ENCODE peak calls at places on chromosomes 3 and 15, in eight cellular contexts. One of them, this sample, is unnamed.

GRCh38 chr3:119990888-119991287 is 103.4 kb downstream of the GSK3B start:
- DNase-seq in AG04450: peak; percentile 6
- DNase-seq in GM13976: no peak
- DNase-seq in ovary: no peak
- DNase-seq in PC-3: peak; percentile 37
- DNase-seq in AG10803: peak; percentile 23
- DNase-seq in tibial artery: no peak
- DNase-seq in endodermal cell: no peak
- DNase-seq in this sample: no peak

GRCh38 chr3:184262166-184262926 is 993 bp upstream of the CAMK2N2 start:
- DNase-seq in AG04450: no peak
- DNase-seq in GM13976: no peak
- DNase-seq in ovary: no peak
- DNase-seq in PC-3: no peak
- DNase-seq in AG10803: no peak
- DNase-seq in tibial artery: no peak
- DNase-seq in endodermal cell: peak; percentile 62
- DNase-seq in this sample: no peak

GRCh38 chr3:56484525-56485024 is 16.3 kb upstream of the ERC2 start:
- DNase-seq in AG04450: no peak
- DNase-seq in GM13976: no peak
- DNase-seq in ovary: no peak
- DNase-seq in PC-3: no peak
- DNase-seq in AG10803: no peak
- DNase-seq in tibial artery: no peak
- DNase-seq in endodermal cell: no peak
- DNase-seq in this sample: no peak

GRCh38 chr3:188468196-188468595 is 314.2 kb downstream of the LPP start:
- DNase-seq in AG04450: no peak
- DNase-seq in GM13976: no peak
- DNase-seq in ovary: no peak
- DNase-seq in PC-3: peak; percentile 29
- DNase-seq in AG10803: peak; percentile 49
- DNase-seq in tibial artery: no peak
- DNase-seq in endodermal cell: no peak
- DNase-seq in this sample: no peak

GRCh38 chr15:39591141-39591895 is 10.4 kb downstream of the THBS1 start:
- DNase-seq in AG04450: no peak
- DNase-seq in GM13976: no peak
- DNase-seq in ovary: no peak
- DNase-seq in PC-3: peak; percentile 1
- DNase-seq in AG10803: peak; percentile 86
- DNase-seq in tibial artery: no peak
- DNase-seq in endodermal cell: no peak
- DNase-seq in this sample: no peak

GRCh38 chr3:190319660-190320059 is 2.6 kb downstream of the CLDN1 start:
- DNase-seq in AG04450: no peak
- DNase-seq in GM13976: no peak
- DNase-seq in ovary: no peak
- DNase-seq in PC-3: peak; percentile 97
- DNase-seq in AG10803: no peak
- DNase-seq in tibial artery: no peak
- DNase-seq in endodermal cell: no peak
- DNase-seq in this sample: no peak

GRCh38 chr3:185253645-185254410 is at the start of gene EHHADH:
- DNase-seq in AG04450: no peak
- DNase-seq in GM13976: peak; percentile 80
- DNase-seq in ovary: peak; percentile 58
- DNase-seq in PC-3: peak; percentile 83
- DNase-seq in AG10803: peak; percentile 63
- DNase-seq in tibial artery: peak; percentile 60
- DNase-seq in endodermal cell: peak; percentile 84
- DNase-seq in this sample: peak; percentile 47

GRCh38 chr3:49133226-49133951 is 539 bp upstream of the LAMB2 start:
- DNase-seq in AG04450: peak; percentile 69
- DNase-seq in GM13976: no peak
- DNase-seq in ovary: peak; percentile 86
- DNase-seq in PC-3: peak; percentile 90
- DNase-seq in AG10803: peak; percentile 91
- DNase-seq in tibial artery: peak; percentile 90
- DNase-seq in endodermal cell: peak; percentile 92
- DNase-seq in this sample: peak; percentile 55

GRCh38 chr3:195385526-195385925 is 57.3 kb downstream of the ACAP2 start:
- DNase-seq in AG04450: no peak
- DNase-seq in GM13976: no peak
- DNase-seq in ovary: no peak
- DNase-seq in PC-3: peak; percentile 56
- DNase-seq in AG10803: peak; percentile 46
- DNase-seq in tibial artery: no peak
- DNase-seq in endodermal cell: peak; percentile 56
- DNase-seq in this sample: no peak

GRCh38 chr3:61237858-61238257 is 13.4 kb downstream of the FHIT start:
- DNase-seq in AG04450: no peak
- DNase-seq in GM13976: no peak
- DNase-seq in ovary: no peak
- DNase-seq in PC-3: no peak
- DNase-seq in AG10803: no peak
- DNase-seq in tibial artery: no peak
- DNase-seq in endodermal cell: no peak
- DNase-seq in this sample: no peak

GRCh38 chr3:197811343-197811742 is 20.3 kb downstream of the LRCH3 start:
- DNase-seq in AG04450: no peak
- DNase-seq in GM13976: no peak
- DNase-seq in ovary: no peak
- DNase-seq in PC-3: no peak
- DNase-seq in AG10803: peak; percentile 97
- DNase-seq in tibial artery: peak; percentile 81
- DNase-seq in endodermal cell: no peak
- DNase-seq in this sample: no peak

GRCh38 chr3:112633757-112634156 is 7.2 kb downstream of the CCDC80 start:
- DNase-seq in AG04450: no peak
- DNase-seq in GM13976: no peak
- DNase-seq in ovary: no peak
- DNase-seq in PC-3: peak; percentile 57
- DNase-seq in AG10803: no peak
- DNase-seq in tibial artery: no peak
- DNase-seq in endodermal cell: no peak
- DNase-seq in this sample: no peak

GRCh38 chr3:166283856-166284255 is 446.6 kb upstream of the BCHE start:
- DNase-seq in AG04450: peak; percentile 67
- DNase-seq in GM13976: no peak
- DNase-seq in ovary: no peak
- DNase-seq in PC-3: peak; percentile 63
- DNase-seq in AG10803: peak; percentile 50
- DNase-seq in tibial artery: peak; percentile 21
- DNase-seq in endodermal cell: no peak
- DNase-seq in this sample: no peak

GRCh38 chr3:61505197-61505596 is 56.2 kb upstream of the PTPRG start:
- DNase-seq in AG04450: no peak
- DNase-seq in GM13976: no peak
- DNase-seq in ovary: no peak
- DNase-seq in PC-3: no peak
- DNase-seq in AG10803: no peak
- DNase-seq in tibial artery: no peak
- DNase-seq in endodermal cell: peak; percentile 66
- DNase-seq in this sample: no peak

GRCh38 chr3:45887759-45888511 is 1.6 kb downstream of the CCR9 start:
- DNase-seq in AG04450: no peak
- DNase-seq in GM13976: no peak
- DNase-seq in ovary: no peak
- DNase-seq in PC-3: peak; percentile 24
- DNase-seq in AG10803: no peak
- DNase-seq in tibial artery: no peak
- DNase-seq in endodermal cell: no peak
- DNase-seq in this sample: no peak

GRCh38 chr3:139836656-139837464 is 98.1 kb upstream of the CLSTN2 start:
- DNase-seq in AG04450: no peak
- DNase-seq in GM13976: no peak
- DNase-seq in ovary: no peak
- DNase-seq in PC-3: no peak
- DNase-seq in AG10803: no peak
- DNase-seq in tibial artery: no peak
- DNase-seq in endodermal cell: no peak
- DNase-seq in this sample: no peak

GRCh38 chr3:192444096-192444790 is 283.1 kb downstream of the FGF12 start:
- DNase-seq in AG04450: peak; percentile 13
- DNase-seq in GM13976: peak; percentile 49
- DNase-seq in ovary: peak; percentile 63
- DNase-seq in PC-3: peak; percentile 80
- DNase-seq in AG10803: peak; percentile 55
- DNase-seq in tibial artery: peak; percentile 52
- DNase-seq in endodermal cell: peak; percentile 90
- DNase-seq in this sample: no peak

GRCh38 chr3:110886514-110886913 is 185.1 kb upstream of the NECTIN3 start:
- DNase-seq in AG04450: no peak
- DNase-seq in GM13976: no peak
- DNase-seq in ovary: no peak
- DNase-seq in PC-3: no peak
- DNase-seq in AG10803: peak; percentile 59
- DNase-seq in tibial artery: no peak
- DNase-seq in endodermal cell: no peak
- DNase-seq in this sample: no peak

DNA sequence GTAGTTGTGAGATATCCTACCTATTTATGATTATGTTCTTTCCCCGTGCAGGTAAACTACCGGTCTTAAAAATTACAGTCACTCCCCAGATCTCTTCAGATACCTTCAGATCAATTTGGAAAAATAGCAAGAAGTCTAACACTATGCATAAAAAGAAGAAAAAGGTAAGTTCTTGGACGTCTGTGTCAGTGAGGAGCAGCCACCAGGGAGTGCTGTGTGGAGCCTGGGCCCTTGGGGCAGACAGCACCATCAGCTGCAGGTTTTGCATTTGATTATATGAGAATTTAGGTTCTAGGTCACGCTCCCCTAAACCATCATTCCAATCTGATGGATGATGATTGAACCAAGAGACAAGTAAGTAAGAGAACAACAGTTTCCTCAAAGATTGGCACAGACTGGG is 8.9 kb upstream of the RNF7 start:
- DNase-seq in AG04450: no peak
- DNase-seq in GM13976: no peak
- DNase-seq in ovary: no peak
- DNase-seq in PC-3: no peak
- DNase-seq in AG10803: no peak
- DNase-seq in tibial artery: no peak
- DNase-seq in endodermal cell: peak; percentile 62
- DNase-seq in this sample: no peak
- TF ChIP-seq CTCF in AG04450: no peak
- TF ChIP-seq CTCF in GM13976: no peak
- TF ChIP-seq CTCF in ovary: no peak
- TF ChIP-seq CTCF in PC-3: peak; percentile 31
- TF ChIP-seq CTCF in AG10803: peak; percentile 8
- TF ChIP-seq CTCF in tibial artery: no peak
- TF ChIP-seq CTCF in endodermal cell: peak; percentile 65
- TF ChIP-seq CTCF in this sample: no peak

DNA sequence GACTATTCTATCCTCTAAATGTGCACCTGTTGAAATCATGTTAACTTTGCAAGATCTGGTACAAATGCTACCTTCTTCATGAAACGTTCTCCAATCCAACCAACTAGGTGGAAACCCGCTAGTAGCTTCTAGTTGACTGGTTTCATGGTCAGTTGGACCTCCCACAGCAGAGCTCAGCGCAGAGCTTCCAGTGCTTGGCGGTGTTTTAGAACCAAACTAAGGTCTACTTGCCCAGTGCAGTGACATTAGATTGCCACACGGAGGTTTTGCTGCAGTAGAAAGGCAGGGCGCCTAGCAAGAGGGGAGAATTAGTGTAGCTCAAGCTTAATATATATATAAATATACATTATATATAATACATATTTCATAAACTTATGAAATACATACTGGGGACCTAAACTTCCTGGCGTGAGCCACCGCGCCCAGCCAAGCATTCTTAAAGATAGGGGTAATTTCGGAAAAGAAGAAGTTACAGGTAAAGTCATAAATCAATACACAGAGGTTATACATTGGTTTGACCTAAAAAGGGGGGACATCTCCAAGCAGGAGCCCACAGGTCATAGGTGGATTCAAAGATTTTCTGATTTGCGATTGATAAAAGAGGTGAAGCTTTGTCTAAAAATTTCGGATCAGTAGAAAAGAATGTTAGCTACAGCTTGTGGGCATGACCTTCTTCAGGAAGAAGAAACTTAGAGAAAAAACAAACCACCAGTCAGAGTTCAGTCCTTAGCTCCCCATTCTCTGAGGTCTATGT is 2.0 kb upstream of the OXSR1 start:
- DNase-seq in AG04450: no peak
- DNase-seq in GM13976: no peak
- DNase-seq in ovary: no peak
- DNase-seq in PC-3: peak; percentile 45
- DNase-seq in AG10803: no peak
- DNase-seq in tibial artery: no peak
- DNase-seq in endodermal cell: peak; percentile 54
- DNase-seq in this sample: no peak
- TF ChIP-seq CTCF in AG04450: no peak
- TF ChIP-seq CTCF in GM13976: no peak
- TF ChIP-seq CTCF in ovary: no peak
- TF ChIP-seq CTCF in PC-3: peak; percentile 36
- TF ChIP-seq CTCF in AG10803: no peak
- TF ChIP-seq CTCF in tibial artery: no peak
- TF ChIP-seq CTCF in endodermal cell: peak; percentile 56
- TF ChIP-seq CTCF in this sample: no peak

DNA sequence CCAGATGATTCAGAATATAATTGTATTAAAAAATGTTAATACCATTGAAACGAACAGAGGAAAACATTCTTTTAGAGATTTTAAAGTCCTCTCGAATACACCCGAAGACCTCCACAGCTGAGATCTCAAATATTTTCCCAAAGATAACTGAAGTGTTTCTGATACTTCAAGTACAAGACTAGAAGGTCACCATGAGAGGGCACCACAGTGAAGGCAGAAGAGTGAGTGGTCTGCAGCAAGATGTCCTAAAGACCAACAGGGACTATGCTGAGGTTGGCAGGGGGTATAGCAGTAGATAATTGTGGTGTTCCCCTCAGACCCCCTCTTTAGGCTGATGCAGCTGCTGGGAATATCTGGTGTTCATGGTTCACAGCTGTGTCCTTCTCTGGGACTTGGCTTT is 156.5 kb downstream of the PDCD6IP start:
- DNase-seq in AG04450: no peak
- DNase-seq in GM13976: no peak
- DNase-seq in ovary: no peak
- DNase-seq in PC-3: no peak
- DNase-seq in AG10803: no peak
- DNase-seq in tibial artery: no peak
- DNase-seq in endodermal cell: peak; percentile 71
- DNase-seq in this sample: no peak
- TF ChIP-seq CTCF in AG04450: no peak
- TF ChIP-seq CTCF in GM13976: no peak
- TF ChIP-seq CTCF in ovary: no peak
- TF ChIP-seq CTCF in PC-3: peak; percentile 14
- TF ChIP-seq CTCF in AG10803: no peak
- TF ChIP-seq CTCF in tibial artery: no peak
- TF ChIP-seq CTCF in endodermal cell: peak; percentile 75
- TF ChIP-seq CTCF in this sample: no peak

DNA sequence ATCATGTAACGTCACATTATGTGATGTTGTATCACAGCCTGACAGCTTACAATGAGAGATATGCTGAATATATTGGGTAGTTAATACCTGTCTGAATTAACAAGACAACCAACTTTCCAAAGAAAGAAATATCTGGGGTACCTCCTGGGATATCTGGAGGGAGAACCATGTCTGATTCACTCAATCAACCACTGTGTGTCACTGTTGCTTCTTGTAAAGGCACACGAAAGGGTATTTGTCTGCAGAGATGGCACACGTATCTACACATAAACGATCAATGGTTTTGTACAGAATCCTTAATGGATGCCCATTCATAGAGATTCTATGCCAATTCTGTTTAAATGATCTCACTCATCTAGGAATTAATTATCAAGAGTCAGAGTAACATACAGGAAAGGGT is 252.1 kb upstream of the TMCO5A start:
- DNase-seq in AG04450: no peak
- DNase-seq in GM13976: no peak
- DNase-seq in ovary: no peak
- DNase-seq in PC-3: peak; percentile 58
- DNase-seq in AG10803: peak; percentile 3
- DNase-seq in tibial artery: no peak
- DNase-seq in endodermal cell: peak; percentile 58
- DNase-seq in this sample: no peak
- TF ChIP-seq CTCF in AG04450: peak; percentile 38
- TF ChIP-seq CTCF in GM13976: no peak
- TF ChIP-seq CTCF in ovary: no peak
- TF ChIP-seq CTCF in PC-3: peak; percentile 70
- TF ChIP-seq CTCF in AG10803: peak; percentile 48
- TF ChIP-seq CTCF in tibial artery: no peak
- TF ChIP-seq CTCF in endodermal cell: peak; percentile 86
- TF ChIP-seq CTCF in this sample: no peak

This sample was measured in CD14-positive monocyte.